ENCODE peak calls at places on chromosomes 4 and X, in six cellular contexts. One of them, this sample, is unnamed.

GRCh38 chr4:181478675-181479074 is 764.5 kb upstream of the TENM3 start:
- DNase-seq in epithelial cell of esophagus: no peak
- DNase-seq in psoas muscle: no peak
- DNase-seq in lower lobe of right lung: no peak
- DNase-seq in left ventricle myocardium inferior: no peak
- DNase-seq in RWPE2: no peak
- DNase-seq in this sample: no peak

GRCh38 chrX:107825698-107826285 is at the start of gene MID2:
- DNase-seq in epithelial cell of esophagus: peak
- DNase-seq in psoas muscle: peak
- DNase-seq in lower lobe of right lung: peak
- DNase-seq in left ventricle myocardium inferior: peak
- DNase-seq in RWPE2: peak
- DNase-seq in this sample: peak

GRCh38 chr4:164700471-164700870 is 53.5 kb upstream of the SMIM31 start:
- DNase-seq in epithelial cell of esophagus: peak
- DNase-seq in psoas muscle: no peak
- DNase-seq in lower lobe of right lung: no peak
- DNase-seq in left ventricle myocardium inferior: no peak
- DNase-seq in RWPE2: no peak
- DNase-seq in this sample: no peak

GRCh38 chrX:10818651-10819050 is 198.3 kb upstream of the MID1 start:
- DNase-seq in epithelial cell of esophagus: no peak
- DNase-seq in psoas muscle: no peak
- DNase-seq in lower lobe of right lung: no peak
- DNase-seq in left ventricle myocardium inferior: no peak
- DNase-seq in RWPE2: no peak
- DNase-seq in this sample: no peak

GRCh38 chr4:5956285-5957021 is 61.8 kb downstream of the C4orf50 start:
- DNase-seq in epithelial cell of esophagus: no peak
- DNase-seq in psoas muscle: peak
- DNase-seq in lower lobe of right lung: no peak
- DNase-seq in left ventricle myocardium inferior: no peak
- DNase-seq in RWPE2: no peak
- DNase-seq in this sample: no peak

GRCh38 chr4:86838141-86838540 is 11.0 kb downstream of the SLC10A6 start:
- DNase-seq in epithelial cell of esophagus: no peak
- DNase-seq in psoas muscle: no peak
- DNase-seq in lower lobe of right lung: no peak
- DNase-seq in left ventricle myocardium inferior: no peak
- DNase-seq in RWPE2: no peak
- DNase-seq in this sample: no peak

GRCh38 chrX:13001961-13002671 is 27.2 kb downstream of the TMSB4X start:
- DNase-seq in epithelial cell of esophagus: peak
- DNase-seq in psoas muscle: no peak
- DNase-seq in lower lobe of right lung: no peak
- DNase-seq in left ventricle myocardium inferior: no peak
- DNase-seq in RWPE2: no peak
- DNase-seq in this sample: no peak

GRCh38 chrX:10900585-10901289 is 210.4 kb upstream of the HCCS start:
- DNase-seq in epithelial cell of esophagus: peak
- DNase-seq in psoas muscle: no peak
- DNase-seq in lower lobe of right lung: no peak
- DNase-seq in left ventricle myocardium inferior: no peak
- DNase-seq in RWPE2: no peak
- DNase-seq in this sample: no peak

GRCh38 chrX:150508461-150509367 is 59.7 kb upstream of the MTM1 start:
- DNase-seq in epithelial cell of esophagus: no peak
- DNase-seq in psoas muscle: peak
- DNase-seq in lower lobe of right lung: peak
- DNase-seq in left ventricle myocardium inferior: peak
- DNase-seq in RWPE2: no peak
- DNase-seq in this sample: no peak

GRCh38 chrX:77118686-77119085 is 328.5 kb upstream of the FGF16 start:
- DNase-seq in epithelial cell of esophagus: no peak
- DNase-seq in psoas muscle: no peak
- DNase-seq in lower lobe of right lung: no peak
- DNase-seq in left ventricle myocardium inferior: no peak
- DNase-seq in RWPE2: no peak
- DNase-seq in this sample: peak

GRCh38 chrX:69152398-69152797 is 12.9 kb downstream of the PJA1 start:
- DNase-seq in epithelial cell of esophagus: peak
- DNase-seq in psoas muscle: peak
- DNase-seq in lower lobe of right lung: peak
- DNase-seq in left ventricle myocardium inferior: no peak
- DNase-seq in RWPE2: no peak
- DNase-seq in this sample: no peak

GRCh38 chr4:140372607-140373327 is 679 bp upstream of the SCOC start:
- DNase-seq in epithelial cell of esophagus: peak
- DNase-seq in psoas muscle: no peak
- DNase-seq in lower lobe of right lung: no peak
- DNase-seq in left ventricle myocardium inferior: no peak
- DNase-seq in RWPE2: no peak
- DNase-seq in this sample: peak

GRCh38 chr4:47736555-47736954 is 101.3 kb downstream of the CORIN start:
- DNase-seq in epithelial cell of esophagus: no peak
- DNase-seq in psoas muscle: no peak
- DNase-seq in lower lobe of right lung: no peak
- DNase-seq in left ventricle myocardium inferior: no peak
- DNase-seq in RWPE2: no peak
- DNase-seq in this sample: no peak

GRCh38 chr4:155433636-155434360 is 57.0 kb upstream of the MAP9 start:
- DNase-seq in epithelial cell of esophagus: peak
- DNase-seq in psoas muscle: no peak
- DNase-seq in lower lobe of right lung: no peak
- DNase-seq in left ventricle myocardium inferior: no peak
- DNase-seq in RWPE2: no peak
- DNase-seq in this sample: no peak

GRCh38 chr4:10623862-10624261 is 60.7 kb downstream of the CLNK start:
- DNase-seq in epithelial cell of esophagus: no peak
- DNase-seq in psoas muscle: no peak
- DNase-seq in lower lobe of right lung: no peak
- DNase-seq in left ventricle myocardium inferior: no peak
- DNase-seq in RWPE2: no peak
- DNase-seq in this sample: no peak

GRCh38 chr4:10625130-10625529 is 59.4 kb downstream of the CLNK start:
- DNase-seq in epithelial cell of esophagus: no peak
- DNase-seq in psoas muscle: no peak
- DNase-seq in lower lobe of right lung: no peak
- DNase-seq in left ventricle myocardium inferior: no peak
- DNase-seq in RWPE2: no peak
- DNase-seq in this sample: no peak

GRCh38 chr4:10623241-10623640 is 61.3 kb downstream of the CLNK start:
- DNase-seq in epithelial cell of esophagus: peak
- DNase-seq in psoas muscle: no peak
- DNase-seq in lower lobe of right lung: no peak
- DNase-seq in left ventricle myocardium inferior: no peak
- DNase-seq in RWPE2: no peak
- DNase-seq in this sample: no peak

GRCh38 chr4:10620935-10621488 is 63.6 kb downstream of the CLNK start:
- DNase-seq in epithelial cell of esophagus: no peak
- DNase-seq in psoas muscle: no peak
- DNase-seq in lower lobe of right lung: no peak
- DNase-seq in left ventricle myocardium inferior: no peak
- DNase-seq in RWPE2: no peak
- DNase-seq in this sample: no peak

DNA sequence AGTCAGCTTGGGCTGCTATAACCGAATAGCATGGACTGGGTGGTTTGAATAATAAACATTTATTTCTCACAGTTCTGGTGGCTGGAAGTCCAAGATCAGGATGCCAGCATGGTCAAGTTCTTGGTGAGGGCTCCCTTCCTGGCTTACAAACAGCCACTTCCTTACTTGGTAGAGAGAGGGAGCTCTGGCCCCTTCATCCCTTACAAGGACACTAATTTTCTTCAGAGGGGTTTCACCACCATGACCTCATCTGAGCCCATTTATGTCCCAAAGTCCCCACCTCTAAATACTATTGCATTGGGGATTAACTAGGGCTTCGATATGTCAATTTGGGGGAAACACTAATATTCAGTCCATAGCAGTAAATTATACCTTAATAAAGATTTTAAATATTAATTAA is 61.8 kb downstream of the CLNK start:
- DNase-seq in epithelial cell of esophagus: peak
- DNase-seq in psoas muscle: no peak
- DNase-seq in lower lobe of right lung: no peak
- DNase-seq in left ventricle myocardium inferior: no peak
- DNase-seq in RWPE2: no peak
- DNase-seq in this sample: peak
- TF ChIP-seq CTCF in epithelial cell of esophagus: peak
- TF ChIP-seq CTCF in psoas muscle: no peak
- TF ChIP-seq CTCF in lower lobe of right lung: peak
- TF ChIP-seq CTCF in left ventricle myocardium inferior: peak
- TF ChIP-seq CTCF in RWPE2: peak
- TF ChIP-seq CTCF in this sample: peak

GRCh38 chrX:73262991-73263390 is 48.3 kb upstream of the NAP1L2 start:
- DNase-seq in epithelial cell of esophagus: peak
- DNase-seq in psoas muscle: no peak
- DNase-seq in lower lobe of right lung: no peak
- DNase-seq in left ventricle myocardium inferior: no peak
- DNase-seq in RWPE2: no peak
- DNase-seq in this sample: peak
- TF ChIP-seq CTCF in epithelial cell of esophagus: peak
- TF ChIP-seq CTCF in psoas muscle: no peak
- TF ChIP-seq CTCF in lower lobe of right lung: no peak
- TF ChIP-seq CTCF in left ventricle myocardium inferior: peak
- TF ChIP-seq CTCF in RWPE2: no peak
- TF ChIP-seq CTCF in this sample: no peak

DNA sequence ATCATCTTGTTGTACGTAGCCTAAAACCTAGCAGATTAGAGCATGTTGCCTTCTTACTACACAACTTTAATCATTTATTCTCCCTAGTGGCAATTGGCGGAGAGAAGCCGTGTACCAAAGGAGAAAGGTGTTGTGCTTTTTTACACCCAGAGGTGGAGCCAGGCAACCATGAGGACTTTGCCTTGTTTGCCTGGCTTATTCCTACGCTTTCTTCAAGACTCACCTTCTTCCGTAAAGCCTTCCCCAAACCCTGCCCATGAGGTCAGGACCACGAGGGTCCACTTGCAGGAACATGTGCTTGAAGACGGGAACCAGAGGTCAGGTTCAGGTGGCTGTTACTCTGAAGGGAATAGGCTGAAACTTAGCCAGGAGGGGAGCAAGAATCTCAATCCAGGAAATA is 290.5 kb downstream of the RAB28 start:
- DNase-seq in epithelial cell of esophagus: no peak
- DNase-seq in psoas muscle: no peak
- DNase-seq in lower lobe of right lung: no peak
- DNase-seq in left ventricle myocardium inferior: no peak
- DNase-seq in RWPE2: no peak
- DNase-seq in this sample: no peak
- TF ChIP-seq CTCF in epithelial cell of esophagus: no peak
- TF ChIP-seq CTCF in psoas muscle: no peak
- TF ChIP-seq CTCF in lower lobe of right lung: no peak
- TF ChIP-seq CTCF in left ventricle myocardium inferior: no peak
- TF ChIP-seq CTCF in RWPE2: no peak
- TF ChIP-seq CTCF in this sample: no peak

DNA sequence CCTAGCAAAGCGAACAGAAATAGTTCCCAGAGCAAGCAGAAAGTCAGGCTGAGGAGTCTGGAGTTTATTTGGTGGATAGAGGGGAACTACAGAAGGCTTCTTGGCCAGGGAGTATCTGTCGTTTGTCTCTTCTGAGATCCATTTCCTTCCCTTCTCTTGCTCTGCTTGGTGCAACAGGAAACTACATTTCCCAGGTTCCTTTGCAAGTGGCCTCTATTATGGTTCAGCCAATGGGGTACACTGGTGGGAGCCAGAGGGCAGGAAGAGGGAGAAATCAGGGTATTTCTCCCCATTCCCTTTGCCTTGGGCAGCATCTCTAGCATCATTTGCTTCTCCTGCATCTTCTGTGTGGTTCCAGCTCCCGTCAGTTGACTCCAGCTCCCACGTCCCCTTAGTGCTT is 142.1 kb downstream of the BCOR start:
- DNase-seq in epithelial cell of esophagus: peak
- DNase-seq in psoas muscle: no peak
- DNase-seq in lower lobe of right lung: no peak
- DNase-seq in left ventricle myocardium inferior: no peak
- DNase-seq in RWPE2: no peak
- DNase-seq in this sample: no peak
- TF ChIP-seq CTCF in epithelial cell of esophagus: no peak
- TF ChIP-seq CTCF in psoas muscle: no peak
- TF ChIP-seq CTCF in lower lobe of right lung: no peak
- TF ChIP-seq CTCF in left ventricle myocardium inferior: no peak
- TF ChIP-seq CTCF in RWPE2: no peak
- TF ChIP-seq CTCF in this sample: no peak

GRCh38 chrX:35890699-35891098 is 28.8 kb upstream of the CFAP47 start:
- DNase-seq in epithelial cell of esophagus: peak
- DNase-seq in psoas muscle: no peak
- DNase-seq in lower lobe of right lung: no peak
- DNase-seq in left ventricle myocardium inferior: no peak
- DNase-seq in RWPE2: no peak
- DNase-seq in this sample: peak
- TF ChIP-seq CTCF in epithelial cell of esophagus: peak
- TF ChIP-seq CTCF in psoas muscle: peak
- TF ChIP-seq CTCF in lower lobe of right lung: peak
- TF ChIP-seq CTCF in left ventricle myocardium inferior: peak
- TF ChIP-seq CTCF in RWPE2: peak
- TF ChIP-seq CTCF in this sample: peak

DNA sequence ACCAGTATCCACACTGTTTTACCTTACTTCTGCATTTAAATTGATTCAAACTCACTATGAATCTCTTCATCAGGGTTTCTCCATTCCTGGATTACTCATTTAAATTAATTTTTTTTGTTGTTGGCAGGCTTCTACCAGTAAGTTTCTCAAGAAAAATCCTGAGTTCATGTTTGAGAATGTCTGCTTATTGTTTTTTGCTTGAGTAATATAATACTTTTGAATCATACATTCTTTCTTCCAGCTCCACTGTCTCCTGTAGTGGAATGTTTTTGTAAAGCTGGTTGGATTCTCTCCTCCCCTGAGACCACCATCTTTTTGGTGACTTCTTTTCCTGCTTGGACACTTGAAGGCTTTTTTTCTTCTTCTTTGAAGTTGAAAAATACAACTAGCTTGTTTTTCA is 4.3 kb upstream of the MID1IP1 start:
- DNase-seq in epithelial cell of esophagus: peak
- DNase-seq in psoas muscle: no peak
- DNase-seq in lower lobe of right lung: no peak
- DNase-seq in left ventricle myocardium inferior: no peak
- DNase-seq in RWPE2: no peak
- DNase-seq in this sample: no peak
- TF ChIP-seq CTCF in epithelial cell of esophagus: no peak
- TF ChIP-seq CTCF in psoas muscle: no peak
- TF ChIP-seq CTCF in lower lobe of right lung: no peak
- TF ChIP-seq CTCF in left ventricle myocardium inferior: no peak
- TF ChIP-seq CTCF in RWPE2: no peak
- TF ChIP-seq CTCF in this sample: no peak

This sample was measured in GM13976.